ENCODE peak calls at places on chromosomes 4 and X, in eight cellular contexts. Q is HCT116, C is SK-N-SH, W is suprapubic skin, K is spleen, R is stomach, X is K562, S is breast epithelium. N is an unnamed sample.

GRCh38 chr4:139078926-139079325 is 63.3 kb downstream of the NOCT start:
- DNase-seq in Q (no peak), C (no peak), W (no peak), K (no peak), R (no peak), X (no peak), S (no peak), N (no peak)

GRCh38 chrX:50920132-50920531 is 9.6 kb downstream of the BMP15 start:
- DNase-seq in Q (no peak), C (no peak), W (no peak), K (no peak), R (no peak), X (no peak), S (no peak), N (peak; percentile 41)

GRCh38 chr4:169045862-169046584 is 36.0 kb upstream of the CBR4 start:
- DNase-seq in Q (no peak), C (no peak), W (no peak), K (no peak), R (no peak), X (no peak), S (no peak), N (peak; percentile 71)

GRCh38 chr4:6119507-6120020 is 80.8 kb downstream of the JAKMIP1 start:
- DNase-seq in Q (no peak), C (no peak), W (no peak), K (no peak), R (no peak), X (no peak), S (no peak), N (no peak)

GRCh38 chr4:84215218-84215617 is 283.9 kb downstream of the NKX6-1 start:
- DNase-seq in Q (no peak), C (no peak), W (no peak), K (no peak), R (no peak), X (no peak), S (no peak), N (no peak)

GRCh38 chr4:85448880-85449763 is 25.8 kb upstream of the ARHGAP24 start:
- DNase-seq in Q (no peak), C (peak; percentile 19), W (no peak), K (no peak), R (no peak), X (no peak), S (no peak), N (no peak)

GRCh38 chr4:6953751-6954380 is 44.2 kb downstream of the TBC1D14 start:
- DNase-seq in Q (peak; percentile 54), C (peak; percentile 61), W (peak; percentile 92), K (peak; percentile 80), R (peak; percentile 94), X (peak; percentile 82), S (peak; percentile 80), N (peak; percentile 96)

GRCh38 chr4:113375964-113376666 is 326.7 kb downstream of the ANK2 start:
- DNase-seq in Q (no peak), C (no peak), W (no peak), K (no peak), R (no peak), X (no peak), S (no peak), N (no peak)

GRCh38 chr4:17781072-17781830 is at the start of gene FAM184B:
- DNase-seq in Q (no peak), C (peak; percentile 63), W (no peak), K (peak; percentile 74), R (no peak), X (no peak), S (no peak), N (peak; percentile 62)

GRCh38 chr4:7210818-7211217 is 18.5 kb downstream of the SORCS2 start:
- DNase-seq in Q (no peak), C (no peak), W (no peak), K (no peak), R (no peak), X (no peak), S (no peak), N (no peak)

DNA sequence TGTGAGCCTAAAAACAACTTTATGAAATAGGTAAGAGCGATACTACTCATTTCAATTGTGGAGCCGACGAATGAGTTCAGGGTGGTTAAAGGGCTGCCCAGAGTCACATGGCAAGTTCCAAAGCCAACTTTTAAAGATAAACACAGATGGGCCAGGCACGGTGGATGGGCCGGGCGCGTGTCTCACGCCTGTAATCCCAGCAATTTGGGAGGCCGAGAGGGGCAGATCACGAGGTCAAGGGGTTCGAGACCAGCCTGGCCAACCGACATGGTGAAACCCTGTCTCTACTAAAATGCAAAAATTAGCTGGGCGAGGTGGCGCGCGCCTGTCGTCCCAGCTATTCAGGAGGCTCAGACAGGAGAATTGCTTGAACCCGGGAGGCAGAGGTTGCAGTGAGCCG is 914 bp upstream of the C4orf36 start:
- DNase-seq in Q (no peak), C (no peak), W (no peak), K (no peak), R (no peak), X (no peak), S (no peak), N (no peak)
- TF ChIP-seq POLR2AphosphoS5 in Q (no peak), C (no peak), W (no peak), K (no peak), R (no peak), X (no peak), S (no peak), N (no peak)

GRCh38 chrX:134431894-134432293 is 28.1 kb upstream of the HPRT1 start:
- DNase-seq in Q (no peak), C (no peak), W (no peak), K (no peak), R (no peak), X (no peak), S (no peak), N (no peak)

DNA sequence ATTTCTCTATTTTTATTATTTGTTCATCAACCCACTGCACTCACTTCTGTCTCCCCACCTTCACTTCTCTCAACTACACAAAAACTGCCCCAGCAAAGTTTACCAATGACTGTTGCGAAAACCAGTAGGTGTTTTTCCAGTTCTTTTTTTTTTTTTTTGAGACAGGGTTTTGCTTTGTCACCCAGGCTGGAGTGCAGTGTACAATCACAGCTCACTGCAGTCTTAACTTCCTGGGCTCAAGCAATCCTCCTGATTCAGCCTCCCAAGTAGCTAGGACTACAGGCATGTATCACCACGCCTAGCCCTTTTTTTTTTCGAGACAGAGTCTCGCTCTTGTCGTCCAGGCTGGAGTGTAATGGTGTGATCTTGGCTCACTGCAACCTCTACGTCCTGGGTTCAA is 24.1 kb upstream of the HPRT1 start:
- DNase-seq in Q (no peak), C (no peak), W (no peak), K (no peak), R (no peak), X (no peak), S (no peak), N (no peak)
- H3K4me1 ChIP-seq in Q (no peaks in the 10 kb centered on the region), C (no peaks in the 10 kb centered on the region), W (no peaks in the 10 kb centered on the region), K (no peaks in the 10 kb centered on the region), R (no peaks in the 10 kb centered on the region), X (no peaks in the 10 kb centered on the region), S (no peaks in the 10 kb centered on the region), N (no peaks in the 10 kb centered on the region)

GRCh38 chr4:3079694-3080123 is 5.2 kb downstream of the HTT start:
- DNase-seq in Q (no peak), C (no peak), W (no peak), K (peak; percentile 69), R (no peak), X (peak; percentile 73), S (no peak), N (no peak)
- TF ChIP-seq POLR2AphosphoS5 in Q (no peak), C (no peak), W (no peak), K (no peak), R (no peak), X (peak; percentile 88), S (no peak), N (no peak)

DNA sequence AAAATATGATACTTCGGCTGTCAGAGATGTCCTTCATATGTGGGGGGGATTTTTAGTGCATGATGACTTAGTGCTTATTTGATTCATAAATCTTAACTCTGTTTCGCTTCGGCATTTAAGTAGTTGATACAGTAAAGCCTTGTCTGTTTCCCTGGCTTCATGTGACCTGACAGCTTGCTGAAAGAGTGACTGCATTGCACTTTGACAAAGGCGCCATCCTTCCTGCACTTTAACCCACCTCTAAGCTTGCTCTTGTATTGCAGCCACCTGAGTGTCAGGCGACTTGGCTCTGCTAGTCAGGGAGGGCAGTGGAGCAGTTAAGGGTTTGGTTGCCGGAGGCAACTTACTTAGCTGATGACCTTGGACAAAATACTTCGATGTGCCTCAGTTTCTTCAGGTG is 65.5 kb downstream of the PTTG2 start:
- DNase-seq in Q (no peak), C (no peak), W (no peak), K (no peak), R (no peak), X (no peak), S (no peak), N (no peak)
- H3K4me1 ChIP-seq in Q (no peaks in the 10 kb centered on the region), C (no peaks in the 10 kb centered on the region), W (peaks cover 2% of the 10 kb centered on the region), K (peaks cover 5% of the 10 kb centered on the region), R (peaks cover 10% of the 10 kb centered on the region), X (no peaks in the 10 kb centered on the region), S (no peaks in the 10 kb centered on the region), N (no peaks in the 10 kb centered on the region)

DNA sequence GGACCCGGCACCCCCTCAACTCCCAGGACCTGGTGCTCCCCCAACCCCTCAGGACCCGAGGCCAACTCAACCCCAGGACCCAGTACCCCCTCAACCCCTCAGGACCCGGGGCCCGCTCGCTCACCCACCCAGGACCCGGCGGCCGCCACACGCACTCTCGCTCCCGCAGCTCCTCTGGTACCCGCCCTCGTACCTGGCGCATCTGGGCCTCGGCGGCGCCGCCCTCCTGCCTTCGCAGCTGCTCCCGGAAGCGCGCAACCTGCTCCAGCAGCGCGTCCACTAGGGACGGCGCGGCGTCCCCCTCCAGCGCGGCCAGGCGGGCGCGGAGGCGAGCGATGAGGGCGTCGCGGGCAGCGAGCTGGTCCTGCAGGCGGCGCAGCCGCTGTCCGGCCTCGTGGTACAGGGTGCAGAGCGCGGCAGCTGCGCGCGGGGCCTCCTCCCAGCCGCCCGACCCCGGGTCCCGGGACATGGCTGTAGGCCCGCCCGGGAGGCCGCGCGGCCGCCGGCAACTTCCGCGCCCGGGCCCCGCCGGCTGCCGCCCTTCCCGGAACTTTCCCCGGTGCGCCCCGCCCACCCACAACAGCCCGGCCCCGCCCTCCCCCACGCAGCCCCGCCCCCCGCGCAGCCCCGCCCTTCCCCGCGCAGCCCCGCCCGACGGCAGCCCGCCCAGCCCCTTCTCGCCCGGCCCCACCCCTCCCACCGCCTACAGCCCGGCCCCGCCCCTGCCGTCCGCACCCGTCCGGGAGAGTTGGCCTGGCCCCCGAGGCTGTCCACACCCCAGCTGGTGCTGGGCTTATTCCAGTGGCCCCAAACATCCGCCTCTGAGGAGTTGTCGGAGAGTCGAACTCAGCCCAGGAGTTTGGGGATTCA is at the start of gene TNIP2:
- DNase-seq in Q (no peak), C (peak; percentile 100), W (peak; percentile 94), K (peak; percentile 96), R (peak; percentile 91), X (peak; percentile 98), S (peak; percentile 88), N (peak; percentile 89)
- TF ChIP-seq POLR2AphosphoS5 in Q (peak; percentile 82), C (peak; percentile 43), W (peak; percentile 41), K (peak; percentile 83), R (peak; percentile 14), X (peak; percentile 56), S (peak; percentile 49), N (peak; percentile 70)

DNA sequence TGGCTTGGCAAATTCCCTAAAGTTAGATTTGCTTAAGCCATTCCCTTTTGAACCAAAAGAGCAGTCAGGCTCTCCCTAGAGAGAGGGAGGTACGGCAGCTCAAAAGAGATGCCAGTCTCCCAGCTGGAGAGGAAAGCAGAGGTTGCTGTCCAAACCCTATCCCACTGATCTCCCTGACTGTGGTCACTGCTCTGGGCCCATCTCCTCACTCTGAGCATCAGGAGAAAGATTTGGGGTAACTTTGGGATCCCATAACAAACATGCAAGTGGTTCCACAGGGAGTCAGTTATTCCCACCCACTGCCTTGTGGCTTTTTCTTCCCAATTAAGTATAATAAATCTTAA is 17.1 kb downstream of the ACSL1 start:
- DNase-seq in Q (no peak), C (no peak), W (no peak), K (no peak), R (no peak), X (no peak), S (no peak), N (no peak)
- H3K4me1 ChIP-seq in Q (peaks cover 34% of the 10 kb centered on the region), C (peaks cover 4% of the 10 kb centered on the region), W (peaks cover 80% of the 10 kb centered on the region), K (peaks cover 9% of the 10 kb centered on the region), R (peaks cover 64% of the 10 kb centered on the region), X (peaks cover 4% of the 10 kb centered on the region), S (no peaks in the 10 kb centered on the region), N (peaks cover 21% of the 10 kb centered on the region)